ENCODE peak calls at places on chromosome 16, in six cellular contexts. O is HFFc6, X is psoas muscle, T is foreskin fibroblast, U is cardiac muscle cell, H is neural crest cell. C is an unnamed sample.

GRCh38 chr16:28168991-28169554 is 42.7 kb downstream of the XPO6 start:
- DNase-seq in X (no peak), U (no peak), H (no peak), O (no peak), T (no peak), C (no peak)

GRCh38 chr16:70529051-70529777 is 5.6 kb downstream of the SF3B3 start:
- DNase-seq in X (no peak), H (no peak), T (peak; percentile 48), O (peak; percentile 70), U (no peak), C (peak; percentile 46)

GRCh38 chr16:73268311-73268997 is 220.5 kb upstream of the ZFHX3 start:
- DNase-seq in O (no peak), H (no peak), T (no peak), U (no peak), X (no peak), C (no peak)

GRCh38 chr16:28984619-28985135 is at the start of gene LAT:
- DNase-seq in U (no peak), T (no peak), H (no peak), X (peak; percentile 62), O (no peak), C (no peak)

GRCh38 chr16:85170066-85171003 is 58.1 kb upstream of the CIBAR2 start:
- DNase-seq in U (no peak), O (no peak), X (peak; percentile 86), T (no peak), H (no peak), C (no peak)

GRCh38 chr16:7561908-7562405 is 229.3 kb downstream of the RBFOX1 start:
- DNase-seq in U (no peak), T (no peak), O (no peak), X (no peak), H (no peak), C (no peak)

GRCh38 chr16:11135167-11135973 is 120.6 kb downstream of the SOCS1 start:
- DNase-seq in U (no peak), X (peak; percentile 86), H (no peak), O (peak; percentile 55), T (peak; percentile 76), C (peak; percentile 19)

GRCh38 chr16:12340151-12340733 is 363.7 kb downstream of the SNX29 start:
- DNase-seq in T (peak; percentile 49), H (no peak), U (peak; percentile 35), O (peak; percentile 80), X (no peak), C (no peak)

GRCh38 chr16:16073884-16074781 is 124.7 kb downstream of the ABCC1 start:
- DNase-seq in X (no peak), O (peak; percentile 82), U (peak; percentile 90), T (peak; percentile 66), H (no peak), C (peak; percentile 54)

GRCh38 chr16:87842209-87842869 is 27.0 kb downstream of the SLC7A5 start:
- DNase-seq in O (no peak), T (no peak), U (no peak), H (no peak), X (no peak), C (no peak)

GRCh38 chr16:24537474-24538337 is 1.7 kb upstream of the RBBP6 start:
- DNase-seq in X (no peak), O (no peak), T (no peak), H (no peak), U (no peak), C (no peak)

GRCh38 chr16:24540575-24541240 is 1.3 kb downstream of the RBBP6 start:
- DNase-seq in O (peak; percentile 7), X (no peak), H (no peak), T (no peak), U (peak; percentile 51), C (no peak)

GRCh38 chr16:24539850-24540484 is 601 bp downstream of the RBBP6 start:
- DNase-seq in T (no peak), H (peak; percentile 24), U (peak; percentile 55), O (no peak), X (peak; percentile 85), C (peak; percentile 5)

GRCh38 chr16:24538756-24539294 is 541 bp upstream of the RBBP6 start:
- DNase-seq in H (no peak), T (no peak), X (peak; percentile 58), O (peak; percentile 74), U (no peak), C (no peak)

DNA sequence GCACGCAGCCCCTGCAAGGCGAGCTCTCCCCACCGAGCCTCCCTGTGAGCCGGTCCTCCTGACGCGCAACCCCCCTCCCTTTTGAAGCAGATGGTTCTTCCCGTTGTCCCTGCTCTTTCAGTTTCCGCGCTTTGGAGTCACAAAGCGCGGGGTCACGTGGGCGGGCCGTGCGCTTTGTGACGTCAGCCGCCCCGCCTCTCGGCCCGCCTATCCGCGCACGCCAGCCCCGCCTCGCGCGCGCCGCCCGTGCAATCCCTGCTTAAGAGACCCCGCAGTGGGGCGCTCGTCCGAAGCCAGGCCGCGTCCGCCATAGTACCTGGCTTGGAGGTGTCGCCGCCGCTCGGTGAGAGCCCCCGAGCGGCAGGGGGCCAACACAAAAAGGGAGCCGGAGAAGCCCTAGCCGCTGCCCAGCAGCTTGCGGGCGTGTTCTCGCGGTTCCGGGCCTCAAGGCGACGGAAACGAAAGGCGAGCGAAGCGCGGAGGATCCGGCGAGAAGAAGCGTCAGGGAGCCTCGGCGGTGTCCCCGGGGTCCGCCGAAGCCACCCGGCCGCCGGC is at the start of gene RBBP6:
- DNase-seq in H (peak; percentile 83), T (peak; percentile 97), U (peak; percentile 98), O (peak; percentile 92), X (peak; percentile 97), C (peak; percentile 95)
- TF ChIP-seq CTCF in H (peak; percentile 51), T (peak; percentile 13), U (peak; percentile 28), O (peak; percentile 75), X (peak; percentile 27), C (peak; percentile 22)

GRCh38 chr16:1543085-1543896 is 9.8 kb downstream of the TMEM204 start:
- DNase-seq in U (peak; percentile 45), H (no peak), O (peak; percentile 86), X (peak; percentile 82), T (peak; percentile 65), C (peak; percentile 28)
- TF ChIP-seq CTCF in U (peak; percentile 22), H (no peak), O (peak; percentile 12), X (no peak), T (no peak), C (peak; percentile 19)

GRCh38 chr16:48113471-48113870 is 42.3 kb downstream of the ABCC12 start:
- DNase-seq in U (no peak), X (no peak), O (no peak), H (no peak), T (no peak), C (no peak)
- TF ChIP-seq CTCF in U (no peak), X (no peak), O (peak; percentile 55), H (peak; percentile 24), T (peak; percentile 4), C (no peak)

DNA sequence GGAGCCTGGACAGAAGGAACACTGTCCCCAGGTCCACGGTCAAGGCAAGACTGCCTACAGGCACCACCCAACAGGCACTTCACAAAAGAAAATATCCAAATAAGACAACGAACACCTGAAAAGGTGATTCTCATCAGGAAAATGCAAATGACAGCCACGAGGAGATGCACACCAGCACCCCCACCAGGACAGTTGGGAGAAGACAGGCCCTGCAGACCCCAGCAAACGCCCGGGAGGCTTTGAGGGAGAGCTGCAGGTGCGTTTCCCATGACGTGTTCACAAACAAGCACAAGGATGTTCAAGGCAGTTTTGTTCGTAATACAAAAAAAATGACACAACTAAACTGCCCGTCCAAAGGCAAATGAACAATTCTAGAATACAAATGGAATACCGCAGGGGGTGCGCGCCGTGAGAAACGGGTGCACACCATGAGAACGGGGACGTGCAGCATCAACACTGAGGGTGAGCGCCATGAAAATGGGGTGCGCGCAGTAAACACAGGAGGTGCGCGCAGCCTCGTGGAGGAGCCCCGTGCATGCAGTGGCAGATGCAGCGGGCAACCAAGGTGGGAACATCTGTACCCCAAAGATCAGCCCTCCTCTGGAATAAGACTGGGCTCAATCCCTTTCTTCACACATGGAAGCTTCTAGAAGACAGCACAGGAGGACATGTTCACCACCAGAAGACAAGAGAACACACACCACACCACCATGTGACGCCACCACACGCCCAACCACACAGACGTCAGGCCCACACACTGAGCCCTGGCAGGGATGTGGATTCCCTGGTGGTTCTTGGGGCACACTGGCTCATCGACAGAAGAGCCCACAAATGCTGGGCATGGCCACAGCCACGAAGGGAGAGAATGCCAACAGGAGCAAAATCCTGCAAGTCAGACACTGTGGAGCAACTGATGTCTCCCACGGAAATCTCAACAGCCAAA is 91.2 kb downstream of the ZNF778 start:
- DNase-seq in H (no peak), X (no peak), O (no peak), T (no peak), U (peak; percentile 19), C (no peak)
- TF ChIP-seq CTCF in H (peak; percentile 57), X (peak; percentile 28), O (peak; percentile 70), T (peak; percentile 19), U (peak; percentile 53), C (peak; percentile 38)

GRCh38 chr16:57859331-57859730 is 57.0 kb upstream of the KIFC3 start:
- DNase-seq in U (peak; percentile 77), X (no peak), O (peak; percentile 12), T (no peak), H (no peak), C (no peak)
- TF ChIP-seq CTCF in U (peak; percentile 54), X (no peak), O (peak; percentile 64), T (peak; percentile 39), H (peak; percentile 55), C (peak; percentile 26)

GRCh38 chr16:66159987-66160386 is 206.5 kb upstream of the CDH5 start:
- DNase-seq in H (no peak), T (peak; percentile 12), U (no peak), X (no peak), O (no peak), C (no peak)
- TF ChIP-seq CTCF in H (no peak), T (peak; percentile 31), U (no peak), X (no peak), O (no peak), C (peak; percentile 31)

DNA sequence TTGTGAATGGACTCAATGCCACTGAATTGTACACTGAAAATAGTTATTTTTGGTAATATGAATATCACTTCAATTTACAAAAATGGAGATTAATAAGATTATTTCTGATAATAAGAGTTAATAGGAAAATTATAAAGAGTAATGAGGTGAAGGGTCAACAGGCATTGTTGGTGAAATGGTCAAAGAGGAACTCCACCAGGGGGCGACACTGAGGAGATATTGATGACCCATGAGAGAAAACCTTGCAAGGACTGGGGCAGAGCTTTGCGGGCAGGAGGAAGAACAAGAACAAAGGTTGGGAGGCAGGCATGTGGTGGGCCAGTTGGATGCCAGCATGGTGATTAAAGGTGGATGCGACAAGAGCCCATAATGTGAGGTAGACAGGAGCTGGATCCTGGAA is 74.0 kb upstream of the XYLT1 start:
- DNase-seq in H (peak; percentile 5), O (no peak), U (no peak), T (no peak), X (no peak), C (no peak)
- TF ChIP-seq CTCF in H (peak; percentile 50), O (peak; percentile 71), U (no peak), T (peak; percentile 10), X (no peak), C (no peak)

GRCh38 chr16:3021449-3022207 is 1.5 kb downstream of the TNFRSF12A start:
- DNase-seq in X (peak; percentile 96), O (peak; percentile 95), T (peak; percentile 98), U (peak; percentile 92), H (peak; percentile 79), C (no peak)
- TF ChIP-seq CTCF in X (peak; percentile 33), O (peak; percentile 66), T (peak; percentile 40), U (peak; percentile 38), H (peak; percentile 44), C (peak; percentile 45)

C was measured in AG09319.